ENCODE peak calls at places on chromosomes 13 and 19, in eight cellular contexts. A is suprapubic skin, P is stomach, K is tibial nerve, V is testis, E is adrenal gland, Q is GM12878, Y is IMR-90. B is an unnamed sample.

GRCh38 chr19:58181902-58182576 is 822 bp upstream of the ZNF274 start:
- DNase-seq in A (no peak), Y (no peak), Q (no peak), V (peak; percentile 86), E (peak; percentile 17), K (no peak), P (peak; percentile 27), B (peak; percentile 66)

GRCh38 chr13:92901739-92902138 is 324.9 kb upstream of the GPC6 start:
- DNase-seq in A (no peak), P (no peak), Q (no peak), E (no peak), V (no peak), K (no peak), Y (no peak), B (no peak)

GRCh38 chr19:18900700-18901502 is 4.9 kb upstream of the CERS1 start:
- DNase-seq in E (no peak), P (no peak), Q (no peak), V (no peak), A (no peak), K (no peak), Y (no peak), B (no peak)

GRCh38 chr13:97188207-97188606 is 33.9 kb upstream of the MBNL2 start:
- DNase-seq in Q (no peak), A (no peak), K (no peak), V (no peak), Y (no peak), E (no peak), P (no peak), B (no peak)

GRCh38 chr13:98099627-98100026 is 43.3 kb upstream of the FARP1 start:
- DNase-seq in Q (no peak), Y (no peak), K (no peak), P (no peak), E (no peak), V (no peak), A (no peak), B (no peak)

GRCh38 chr13:47835470-47836228 is 165.4 kb downstream of the SUCLA2 start:
- DNase-seq in V (no peak), K (no peak), P (no peak), E (no peak), Y (no peak), Q (no peak), A (no peak), B (peak; percentile 26)

GRCh38 chr13:102039264-102039663 is 362.6 kb downstream of the FGF14 start:
- DNase-seq in E (no peak), K (no peak), P (no peak), Q (no peak), V (no peak), A (no peak), Y (no peak), B (no peak)

GRCh38 chr19:5395541-5395940 is 54.9 kb upstream of the PTPRS start:
- DNase-seq in Q (no peak), P (no peak), Y (no peak), E (no peak), A (no peak), K (no peak), V (no peak), B (no peak)

GRCh38 chr13:23391752-23392151 is 41.8 kb downstream of the SACS start:
- DNase-seq in Y (peak; percentile 64), K (no peak), E (no peak), Q (no peak), V (no peak), P (no peak), A (no peak), B (no peak)

GRCh38 chr13:50699874-50700663 is 143.4 kb downstream of the DLEU7 start:
- DNase-seq in A (no peak), E (no peak), Q (no peak), Y (no peak), P (no peak), V (no peak), K (no peak), B (no peak)

GRCh38 chr13:21124853-21125252 is 51.5 kb downstream of the SKA3 start:
- DNase-seq in A (no peak), E (no peak), V (no peak), P (no peak), K (no peak), Q (no peak), Y (peak; percentile 63), B (no peak)

GRCh38 chr19:55519461-55520311 is 17.2 kb downstream of the SBK2 start:
- DNase-seq in Y (peak; percentile 98), Q (no peak), K (no peak), P (no peak), A (no peak), E (no peak), V (no peak), B (peak; percentile 97)

GRCh38 chr19:55520691-55521292 is 16.1 kb downstream of the SBK2 start:
- DNase-seq in Y (no peak), A (no peak), Q (no peak), E (no peak), K (no peak), V (no peak), P (no peak), B (no peak)

DNA sequence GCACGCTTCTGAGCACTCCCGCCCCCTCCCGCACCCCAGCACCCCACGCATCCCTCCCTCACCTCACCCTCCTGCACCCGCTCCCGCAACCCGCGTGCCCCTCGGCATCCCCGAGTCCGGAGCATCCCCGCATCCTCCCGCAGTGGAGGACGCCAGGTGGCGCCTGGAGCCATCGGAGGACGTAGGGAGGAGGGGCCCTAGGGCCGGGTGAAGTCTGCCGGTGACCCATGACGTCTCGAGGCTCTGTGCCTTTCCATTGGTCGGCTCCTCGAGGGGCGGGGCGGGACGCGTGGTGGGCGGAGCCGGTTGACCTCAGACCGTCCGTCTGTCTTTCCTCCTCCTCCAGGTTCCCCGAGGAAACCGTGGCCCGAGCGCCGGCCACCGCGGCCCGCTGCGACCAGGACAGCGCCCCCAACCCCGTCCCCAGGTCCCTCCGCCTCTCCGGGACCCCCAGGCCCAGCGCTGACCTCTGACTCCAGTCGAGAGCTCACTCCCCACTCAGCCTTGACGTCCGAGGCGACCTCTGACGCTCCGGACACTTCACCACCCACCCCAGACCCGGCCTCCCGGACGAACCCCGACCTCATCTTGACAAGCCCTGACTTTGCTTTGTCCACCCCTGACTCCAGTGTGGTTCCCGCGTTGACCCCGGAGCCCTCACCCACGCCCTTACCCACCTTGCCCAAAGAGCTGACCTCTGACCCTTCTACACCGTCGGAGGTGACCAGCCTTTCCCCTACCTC is 19.9 kb downstream of the SBK2 start:
- DNase-seq in K (peak; percentile 89), P (peak; percentile 97), E (peak; percentile 92), Y (peak; percentile 91), V (peak; percentile 97), A (peak; percentile 98), Q (peak; percentile 66), B (peak; percentile 99)
- TF ChIP-seq POLR2A in K (peak; percentile 25), P (no peak), E (no peak), Y (peak; percentile 44), V (no peak), A (no peak), Q (peak; percentile 53), B (no peak)

GRCh38 chr13:44198826-44199225 is 174.8 kb upstream of the SERP2 start:
- DNase-seq in A (no peak), V (no peak), Y (no peak), K (no peak), Q (no peak), E (no peak), P (no peak), B (no peak)

GRCh38 chr13:44199627-44200207 is 173.9 kb upstream of the SERP2 start:
- DNase-seq in Y (no peak), K (no peak), A (no peak), Q (no peak), V (no peak), E (no peak), P (peak; percentile 68), B (no peak)

GRCh38 chr13:44196186-44196751 is 177.4 kb upstream of the SERP2 start:
- DNase-seq in Q (no peak), K (no peak), E (no peak), A (no peak), P (no peak), Y (no peak), V (no peak), B (no peak)

GRCh38 chr13:44193731-44194130 is 179.9 kb upstream of the SERP2 start:
- DNase-seq in Y (no peak), Q (no peak), A (no peak), K (no peak), V (no peak), E (no peak), P (no peak), B (no peak)

GRCh38 chr13:44197791-44198770 is 175.5 kb upstream of the SERP2 start:
- DNase-seq in P (no peak), K (no peak), V (no peak), Y (peak; percentile 17), A (no peak), E (no peak), Q (peak; percentile 34), B (no peak)
- TF ChIP-seq POLR2A in P (no peak), K (no peak), V (no peak), Y (no peak), A (no peak), E (no peak), Q (no peak), B (no peak)

DNA sequence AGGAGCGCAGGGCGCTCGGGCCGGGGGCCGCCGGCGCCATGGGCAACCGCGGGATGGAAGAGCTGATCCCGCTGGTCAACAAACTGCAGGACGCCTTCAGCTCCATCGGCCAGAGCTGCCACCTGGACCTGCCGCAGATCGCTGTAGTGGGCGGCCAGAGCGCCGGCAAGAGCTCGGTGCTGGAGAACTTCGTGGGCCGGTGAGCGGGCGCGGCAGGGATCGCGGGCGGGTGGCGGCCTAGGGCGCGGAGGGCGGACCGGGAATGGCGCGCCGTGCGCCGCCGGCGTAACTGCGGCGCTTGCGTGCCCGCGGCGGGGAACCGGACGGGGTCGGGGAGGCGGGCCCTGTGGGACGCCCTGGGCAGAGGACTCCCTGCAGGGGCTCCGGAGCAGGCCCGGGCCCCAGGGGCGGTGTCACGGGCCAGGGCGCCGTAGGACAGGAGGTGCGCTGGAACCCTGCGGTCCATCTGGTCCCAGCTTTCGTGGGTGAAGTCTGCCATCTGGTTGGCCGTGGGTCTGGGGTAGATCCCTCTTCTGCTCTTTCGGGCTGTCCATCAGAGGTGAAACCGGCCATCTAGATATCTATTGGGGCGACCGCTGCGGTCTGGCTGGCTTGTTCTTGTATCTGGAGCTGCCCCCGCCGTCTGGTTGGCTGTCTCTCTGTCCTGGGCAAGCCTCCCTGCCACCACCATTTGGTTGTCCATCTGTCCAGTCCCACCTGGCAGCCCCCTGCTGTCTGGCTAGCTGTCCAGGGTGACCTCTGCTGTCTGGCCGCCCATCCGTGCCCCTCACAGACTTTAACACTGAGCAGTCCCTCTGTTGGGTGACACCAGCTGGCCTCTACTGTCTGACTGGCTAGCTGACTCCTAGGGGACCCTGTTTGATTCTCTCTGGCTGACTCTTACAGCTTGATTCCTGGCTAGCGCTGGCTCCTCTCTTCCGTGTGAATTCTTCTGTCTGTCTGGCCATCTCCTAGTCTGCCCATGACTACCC is 622 bp downstream of the DNM2 start:
- DNase-seq in E (peak; percentile 51), A (peak; percentile 82), Y (peak; percentile 28), K (no peak), V (peak; percentile 51), P (peak; percentile 51), Q (no peak), B (no peak)
- TF ChIP-seq POLR2A in E (no peak), A (no peak), Y (peak; percentile 50), K (no peak), V (no peak), P (no peak), Q (peak; percentile 61), B (peak; percentile 26)

GRCh38 chr19:1384085-1384462 is 367 bp downstream of the NDUFS7 start:
- DNase-seq in P (no peak), Q (no peak), Y (no peak), A (no peak), V (no peak), K (no peak), E (no peak), B (no peak)
- TF ChIP-seq POLR2A in P (no peak), Q (no peak), Y (no peak), A (no peak), V (no peak), K (no peak), E (no peak), B (no peak)

GRCh38 chr13:45368571-45368970 is 27.6 kb upstream of the TPT1 start:
- DNase-seq in Y (peak; percentile 15), A (no peak), V (no peak), Q (no peak), E (no peak), K (no peak), P (no peak), B (no peak)
- TF ChIP-seq POLR2A in Y (no peak), A (no peak), V (no peak), Q (no peak), E (no peak), K (no peak), P (no peak), B (no peak)